ENCODE peak calls at places on chromosome 15, in seven cellular contexts. K, V, F, R, U, M and O are unnamed samples.

GRCh38 chr15:97521894-97522293 is 438.6 kb upstream of the ARRDC4 start:
- DNase-seq in K (no peak), V (peak; percentile 6), F (no peak), R (peak; percentile 61), U (no peak), M (no peak), O (no peak)

GRCh38 chr15:62085740-62086139 is 19.0 kb downstream of the C2CD4A start:
- DNase-seq in K (no peak), V (no peak), F (no peak), R (no peak), U (no peak), M (no peak), O (no peak)

GRCh38 chr15:66592505-66593218 is 26.9 kb upstream of the LCTL start:
- DNase-seq in K (no peak), V (no peak), F (no peak), R (peak; percentile 79), U (no peak), M (peak; percentile 26), O (no peak)

GRCh38 chr15:75347222-75348033 is 589 bp downstream of the NEIL1 start:
- DNase-seq in K (peak; percentile 65), V (peak; percentile 76), F (peak; percentile 57), R (peak; percentile 74), U (peak; percentile 81), M (peak; percentile 90), O (no peak)

GRCh38 chr15:31235298-31236183 is 91.1 kb upstream of the KLF13 start:
- DNase-seq in K (peak; percentile 61), V (peak; percentile 25), F (no peak), R (peak; percentile 84), U (peak; percentile 64), M (no peak), O (no peak)

GRCh38 chr15:68498076-68498475 is 66.1 kb upstream of the ITGA11 start:
- DNase-seq in K (no peak), V (no peak), F (no peak), R (no peak), U (no peak), M (no peak), O (no peak)

GRCh38 chr15:62067448-62068044 is 769 bp downstream of the C2CD4A start:
- DNase-seq in K (peak; percentile 22), V (peak; percentile 57), F (no peak), R (peak; percentile 17), U (peak; percentile 57), M (peak; percentile 62), O (no peak)

GRCh38 chr15:76062282-76062681 is 2.5 kb downstream of the TMEM266 start:
- DNase-seq in K (no peak), V (no peak), F (no peak), R (no peak), U (no peak), M (no peak), O (no peak)

GRCh38 chr15:69557340-69558137 is 104.9 kb downstream of the RPLP1 start:
- DNase-seq in K (no peak), V (peak; percentile 94), F (no peak), R (no peak), U (peak; percentile 84), M (no peak), O (peak; percentile 92)

GRCh38 chr15:76061700-76062099 is 1.9 kb downstream of the TMEM266 start:
- DNase-seq in K (no peak), V (no peak), F (no peak), R (no peak), U (no peak), M (no peak), O (no peak)

GRCh38 chr15:74245342-74245931 is 9.3 kb downstream of the CCDC33 start:
- DNase-seq in K (no peak), V (no peak), F (no peak), R (peak; percentile 45), U (no peak), M (peak; percentile 89), O (no peak)

GRCh38 chr15:29668120-29668602 is 154.1 kb downstream of the TJP1 start:
- DNase-seq in K (peak; percentile 25), V (peak; percentile 84), F (peak; percentile 23), R (peak; percentile 89), U (peak; percentile 81), M (peak; percentile 84), O (peak; percentile 13)

GRCh38 chr15:100671858-100672543 is 69.6 kb downstream of the ASB7 start:
- DNase-seq in K (peak; percentile 48), V (peak; percentile 80), F (no peak), R (peak; percentile 46), U (no peak), M (peak; percentile 77), O (peak; percentile 16)

GRCh38 chr15:64619880-64620839 is 155.2 kb downstream of the RBPMS2 start:
- DNase-seq in K (no peak), V (peak; percentile 79), F (no peak), R (no peak), U (no peak), M (no peak), O (no peak)

DNA sequence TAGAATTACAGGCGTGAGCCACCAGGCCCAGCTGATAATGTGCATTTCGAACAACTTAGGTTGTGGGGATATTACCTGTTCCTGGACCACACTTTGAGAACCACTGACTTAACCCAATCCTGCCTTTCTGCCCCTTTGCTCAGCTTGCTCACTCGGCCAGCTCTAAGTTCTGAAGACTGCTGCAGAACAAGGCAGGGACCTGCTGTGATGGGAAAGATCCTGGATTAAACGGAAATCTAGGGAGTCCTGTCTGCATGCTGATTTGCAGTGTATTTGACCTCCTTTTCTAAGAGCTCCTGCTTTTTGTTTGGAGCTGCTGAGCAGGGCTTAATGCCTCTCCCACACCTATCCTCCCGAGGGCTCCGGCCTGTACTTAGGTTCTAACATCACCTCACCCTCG is 2.9 kb downstream of the LTK start:
- DNase-seq in K (no peak), V (no peak), F (no peak), R (no peak), U (no peak), M (no peak), O (no peak)
- H3K4me3 ChIP-seq in K (no peak overlapping the region), V (no peak overlapping the region), F (no peak overlapping the region), R (no peak overlapping the region), U (no peak overlapping the region), M (no peak overlapping the region), O (no peak overlapping the region)

GRCh38 chr15:57423599-57424140 is 47.4 kb downstream of the CGNL1 start:
- DNase-seq in K (no peak), V (no peak), F (no peak), R (no peak), U (no peak), M (no peak), O (no peak)
- H3K4me3 ChIP-seq in K (no peak overlapping the region), V (no peak overlapping the region), F (no peak overlapping the region), R (no peak overlapping the region), U (no peak overlapping the region), M (no peak overlapping the region), O (no peak overlapping the region)

DNA sequence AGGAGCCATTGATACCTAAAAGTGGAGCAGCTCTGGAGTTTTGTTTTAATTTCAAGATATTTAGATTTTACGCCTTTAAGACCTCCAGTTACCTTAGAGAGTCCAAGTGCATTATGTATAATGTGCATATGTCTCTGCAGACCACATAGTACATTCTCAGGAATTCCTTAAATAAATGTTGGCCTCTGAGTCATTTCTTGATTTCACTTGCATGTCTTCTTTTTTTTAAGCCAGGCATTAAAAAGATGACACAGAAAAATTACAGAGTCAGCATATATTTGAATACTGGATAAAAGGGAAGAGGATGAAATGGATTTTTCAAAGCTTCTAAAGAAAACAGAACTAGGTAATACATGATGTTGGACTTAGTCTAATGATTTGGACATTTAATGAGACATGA is 125.2 kb downstream of the TMCO5A start:
- DNase-seq in K (no peak), V (peak; percentile 63), F (no peak), R (no peak), U (no peak), M (no peak), O (no peak)
- H3K4me3 ChIP-seq in K (no peak overlapping the region), V (no peak overlapping the region), F (no peak overlapping the region), R (no peak overlapping the region), U (no peak overlapping the region), M (no peak overlapping the region), O (no peak overlapping the region)

GRCh38 chr15:39774688-39775267 is 7.9 kb downstream of the FSIP1 start:
- DNase-seq in K (no peak), V (no peak), F (no peak), R (no peak), U (no peak), M (no peak), O (no peak)

GRCh38 chr15:39767921-39768320 is 14.7 kb downstream of the FSIP1 start:
- DNase-seq in K (no peak), V (no peak), F (no peak), R (no peak), U (no peak), M (peak; percentile 56), O (no peak)

GRCh38 chr15:39776068-39776467 is 6.6 kb downstream of the FSIP1 start:
- DNase-seq in K (no peak), V (no peak), F (no peak), R (no peak), U (no peak), M (peak; percentile 45), O (no peak)

DNA sequence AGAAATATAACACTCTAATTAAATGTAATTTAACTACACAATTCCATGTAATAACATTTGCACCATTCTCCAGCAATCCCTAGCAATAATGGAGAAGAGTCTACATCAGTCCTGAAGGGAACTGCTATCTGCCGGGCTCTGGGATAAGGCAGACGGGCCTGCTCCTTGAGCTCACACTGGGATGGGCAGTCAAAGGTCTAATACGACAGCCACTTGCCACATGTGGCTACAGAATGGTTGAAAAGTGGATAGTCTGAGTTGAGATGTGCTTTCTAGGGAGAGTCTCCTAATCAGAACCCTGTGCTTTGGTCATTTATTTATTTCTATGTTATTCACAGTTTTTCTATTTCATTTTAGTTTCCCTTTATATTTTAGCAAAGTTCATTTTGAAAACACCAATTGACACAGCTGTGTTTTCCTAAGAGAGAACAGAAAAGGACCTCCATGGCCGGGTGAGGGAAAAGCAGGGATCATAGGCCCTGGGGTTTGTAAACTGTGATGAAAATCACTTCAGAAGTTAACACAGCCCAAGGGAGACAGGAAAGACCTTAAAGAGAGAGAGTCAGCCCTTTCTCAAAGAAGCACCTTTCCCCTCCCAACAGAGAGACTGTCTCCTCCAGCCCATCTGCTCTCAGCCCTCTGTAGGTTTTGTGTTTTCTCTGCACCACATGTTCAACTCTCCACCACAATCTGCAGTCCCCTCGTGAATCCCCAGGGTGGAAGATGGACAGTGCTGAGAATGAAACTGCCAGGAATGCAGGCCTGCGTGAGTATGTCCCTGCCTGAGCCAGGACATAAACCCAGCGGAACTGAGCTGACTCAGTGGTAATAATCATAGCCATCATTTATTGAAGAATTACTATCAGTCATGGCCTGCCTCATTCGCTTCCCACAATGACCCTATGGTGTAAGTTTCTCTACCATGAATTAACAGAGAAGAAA is 11.6 kb downstream of the FSIP1 start:
- DNase-seq in K (no peak), V (peak; percentile 89), F (no peak), R (no peak), U (no peak), M (no peak), O (peak; percentile 79)
- H3K4me3 ChIP-seq in K (no peak overlapping the region), V (peak overlapping the region; percentile 1), F (no peak overlapping the region), R (no peak overlapping the region), U (no peak overlapping the region), M (no peak overlapping the region), O (no peak overlapping the region)

GRCh38 chr15:58374147-58374546 is 57.6 kb upstream of the LIPC start:
- DNase-seq in K (no peak), V (no peak), F (no peak), R (no peak), U (no peak), M (no peak), O (no peak)

GRCh38 chr15:58369956-58370355 is 61.8 kb upstream of the LIPC start:
- DNase-seq in K (no peak), V (no peak), F (no peak), R (no peak), U (no peak), M (no peak), O (no peak)

GRCh38 chr15:58369261-58369699 is 62.5 kb upstream of the LIPC start:
- DNase-seq in K (no peak), V (peak; percentile 83), F (no peak), R (no peak), U (no peak), M (no peak), O (no peak)
- H3K4me3 ChIP-seq in K (no peak overlapping the region), V (no peak overlapping the region), F (no peak overlapping the region), R (no peak overlapping the region), U (no peak overlapping the region), M (no peak overlapping the region), O (no peak overlapping the region)